ENCODE peak calls at places on chromosomes 12 and 14, in ten cellular contexts. D is H9, O is nephron progenitor cell, K is neural progenitor cell, P is type B pancreatic cell, N is stomach, C is lower leg skin, H is foreskin fibroblast, B is upper lobe of right lung, Q is fibroblast of lung. J is an unnamed sample.

GRCh38 chr14:77161011-77161410 is 19.4 kb upstream of the ZDHHC22 start:
- DNase-seq in Q (no peak), K (no peak), O (no peak), D (no peak), H (no peak), P (no peak), N (no peak), C (no peak), B (no peak), J (no peak)

GRCh38 chr14:104296388-104297312 is 158.3 kb downstream of the KIF26A start:
- DNase-seq in N (no peak), Q (no peak), D (peak), H (no peak), P (no peak), B (peak), C (no peak), K (no peak), O (no peak), J (no peak)

GRCh38 chr12:91767237-91767636 is 378.4 kb downstream of the BTG1 start:
- DNase-seq in O (no peak), Q (no peak), C (no peak), K (no peak), H (no peak), N (no peak), B (no peak), D (no peak), P (no peak), J (no peak)

GRCh38 chr12:101209319-101210302 is at the start of gene SLC5A8:
- DNase-seq in P (no peak), N (no peak), D (peak), B (peak), K (peak), Q (no peak), O (no peak), C (no peak), H (no peak), J (peak)

GRCh38 chr12:43551271-43551970 is 582 bp downstream of the ADAMTS20 start:
- DNase-seq in K (peak), Q (no peak), H (no peak), O (peak), C (no peak), N (no peak), B (no peak), D (peak), P (peak), J (peak)

GRCh38 chr14:100547633-100548294 is 39.5 kb downstream of the BEGAIN start:
- DNase-seq in N (peak), D (no peak), Q (peak), K (no peak), B (peak), P (no peak), O (no peak), C (peak), H (peak), J (no peak)

GRCh38 chr12:26523708-26524150 is 309.3 kb downstream of the ITPR2 start:
- DNase-seq in B (peak), C (peak), D (no peak), P (no peak), H (peak), N (peak), Q (peak), O (no peak), K (no peak), J (no peak)

GRCh38 chr12:78406776-78407335 is 457.7 kb upstream of the SYT1 start:
- DNase-seq in P (no peak), D (no peak), Q (peak), N (no peak), K (no peak), C (no peak), B (no peak), H (no peak), O (no peak), J (no peak)

GRCh38 chr12:27015730-27016076 is 1.5 kb upstream of the TM7SF3 start:
- DNase-seq in D (no peak), Q (peak), K (no peak), P (no peak), B (no peak), N (no peak), C (no peak), H (peak), O (no peak), J (no peak)

GRCh38 chr12:101931498-101932326 is 54.3 kb downstream of the DRAM1 start:
- DNase-seq in H (no peak), K (no peak), C (no peak), P (no peak), N (no peak), Q (no peak), O (no peak), D (no peak), B (no peak), J (no peak)

GRCh38 chr14:31362746-31363145 is 57.6 kb downstream of the HEATR5A start:
- DNase-seq in N (no peak), B (no peak), O (no peak), K (no peak), H (no peak), C (no peak), P (no peak), D (no peak), Q (no peak), J (no peak)

GRCh38 chr14:31360919-31361662 is 59.3 kb downstream of the HEATR5A start:
- DNase-seq in O (no peak), B (no peak), K (no peak), Q (peak), H (peak), N (no peak), D (no peak), C (no peak), P (no peak), J (no peak)

GRCh38 chr14:31357279-31357678 is 63.1 kb downstream of the HEATR5A start:
- DNase-seq in B (no peak), H (no peak), C (no peak), N (no peak), O (no peak), P (no peak), Q (no peak), K (no peak), D (no peak), J (no peak)
- TF ChIP-seq CTCF in B (no peak), H (no peak), C (no peak), N (no peak), O (no peak), P (no peak), Q (no peak), K (no peak), D (no peak), J (no peak)

DNA sequence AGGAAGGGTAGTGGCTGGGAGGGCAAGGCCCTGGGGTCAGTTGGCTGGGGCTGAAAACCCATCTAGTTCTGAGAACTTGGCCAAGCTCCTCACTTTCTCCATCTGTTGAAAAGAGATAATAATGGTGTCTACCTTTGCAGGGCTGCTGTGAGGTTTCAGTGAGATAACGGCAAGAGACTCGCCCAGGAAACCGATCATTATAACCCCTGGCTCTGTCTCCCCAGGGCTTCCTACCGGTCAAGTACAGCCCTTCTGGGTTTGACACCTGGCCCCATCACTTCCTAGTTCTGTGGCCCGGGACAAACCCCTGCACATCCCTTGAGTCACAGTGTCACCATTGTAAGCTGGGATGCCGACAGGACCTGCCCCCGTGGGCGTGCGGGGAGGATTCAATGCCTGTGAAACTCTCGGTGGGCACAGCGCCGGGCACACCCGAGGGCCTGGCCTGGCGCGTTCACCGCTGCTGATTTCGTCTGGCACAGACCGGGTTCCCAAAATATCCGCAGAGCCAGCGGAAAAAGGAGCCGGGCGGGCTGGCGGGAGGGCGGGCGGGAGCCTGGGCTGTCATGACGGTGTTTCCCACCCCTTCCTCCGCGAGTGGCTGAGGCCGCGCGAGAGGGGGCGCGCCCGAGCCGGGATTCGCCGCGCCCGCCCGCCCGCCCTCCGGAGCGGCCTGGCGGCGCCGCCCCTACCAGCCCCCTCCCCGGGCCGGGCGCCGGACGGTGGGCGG is 4.5 kb downstream of the KMT5A start:
- DNase-seq in H (peak), D (peak), Q (peak), O (peak), P (peak), K (peak), N (peak), B (peak), C (peak), J (peak)
- TF ChIP-seq CTCF in H (no peak), D (peak), Q (no peak), O (no peak), P (no peak), K (peak), N (no peak), B (peak), C (no peak), J (no peak)

GRCh38 chr14:85412756-85413155 is 117.2 kb upstream of the FLRT2 start:
- DNase-seq in P (no peak), H (no peak), N (no peak), D (no peak), Q (no peak), K (no peak), B (no peak), C (no peak), O (no peak), J (no peak)

GRCh38 chr14:85414142-85414541 is 115.8 kb upstream of the FLRT2 start:
- DNase-seq in B (no peak), D (no peak), C (no peak), H (no peak), O (no peak), Q (no peak), K (no peak), N (no peak), P (no peak), J (no peak)

GRCh38 chr14:85416771-85417170 is 113.2 kb upstream of the FLRT2 start:
- DNase-seq in B (no peak), H (peak), N (no peak), Q (peak), P (no peak), O (no peak), D (no peak), C (no peak), K (no peak), J (no peak)

GRCh38 chr14:85417396-85417795 is 112.5 kb upstream of the FLRT2 start:
- DNase-seq in D (no peak), P (no peak), K (no peak), Q (peak), N (no peak), O (no peak), H (no peak), B (no peak), C (no peak), J (no peak)

GRCh38 chr14:85415015-85415712 is 114.8 kb upstream of the FLRT2 start:
- DNase-seq in C (peak), N (no peak), K (no peak), O (no peak), Q (peak), D (peak), H (peak), P (no peak), B (no peak), J (no peak)
- TF ChIP-seq CTCF in C (no peak), N (no peak), K (peak), O (no peak), Q (peak), D (peak), H (peak), P (no peak), B (peak), J (peak)

GRCh38 chr12:108518101-108518715 is 3.1 kb downstream of the FICD start:
- DNase-seq in N (no peak), K (no peak), O (no peak), D (no peak), Q (no peak), B (no peak), H (no peak), C (no peak), P (no peak), J (no peak)

GRCh38 chr12:108515916-108516315 is 839 bp downstream of the FICD start:
- DNase-seq in Q (no peak), D (no peak), P (no peak), H (no peak), O (no peak), C (no peak), B (no peak), K (no peak), N (no peak), J (no peak)

GRCh38 chr12:108517288-108518100 is 2.4 kb downstream of the FICD start:
- DNase-seq in O (no peak), D (no peak), P (no peak), C (no peak), N (no peak), H (no peak), B (no peak), Q (no peak), K (no peak), J (no peak)

GRCh38 chr12:108514973-108515814 is at the start of gene FICD:
- DNase-seq in K (peak), O (peak), C (peak), P (peak), N (peak), Q (peak), B (peak), D (peak), H (peak), J (peak)

GRCh38 chr12:108516511-108517275 is 1.6 kb downstream of the FICD start:
- DNase-seq in O (no peak), N (no peak), C (no peak), Q (peak), D (peak), B (no peak), K (no peak), H (no peak), P (no peak), J (no peak)
- TF ChIP-seq CTCF in O (no peak), N (no peak), C (no peak), Q (no peak), D (no peak), B (no peak), K (no peak), H (no peak), P (no peak), J (no peak)

GRCh38 chr12:16281157-16281556 is 3.7 kb upstream of the SLC15A5 start:
- DNase-seq in B (no peak), Q (peak), N (no peak), K (no peak), O (no peak), P (no peak), D (no peak), C (no peak), H (no peak), J (no peak)

GRCh38 chr12:16282978-16283377 is 5.5 kb upstream of the SLC15A5 start:
- DNase-seq in O (no peak), B (no peak), Q (no peak), P (no peak), D (no peak), K (no peak), N (no peak), H (no peak), C (no peak), J (no peak)

GRCh38 chr12:16291032-16291431 is 13.5 kb upstream of the SLC15A5 start:
- DNase-seq in P (no peak), N (no peak), O (no peak), Q (no peak), H (no peak), D (no peak), K (no peak), C (no peak), B (no peak), J (no peak)

DNA sequence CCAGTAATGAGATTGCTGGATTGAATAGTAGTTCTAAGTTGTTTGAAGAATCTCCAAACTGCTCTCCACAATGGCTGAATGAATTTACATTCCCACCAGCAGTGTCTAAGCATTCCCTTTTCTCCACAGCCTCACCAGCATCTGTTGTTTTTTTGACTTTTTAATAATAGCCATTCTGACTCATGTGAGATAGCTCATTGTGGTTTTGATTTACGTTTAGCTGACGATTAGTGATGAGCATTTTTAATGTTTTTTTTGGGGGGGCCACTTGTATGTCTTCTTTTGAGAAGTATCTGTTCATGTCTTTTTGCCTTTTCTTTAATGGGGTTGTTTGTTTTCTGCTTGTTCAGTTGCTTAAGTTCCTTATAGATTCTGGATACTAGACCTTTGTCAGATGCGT is 8.1 kb upstream of the SLC15A5 start:
- DNase-seq in B (no peak), O (no peak), C (no peak), K (no peak), H (no peak), D (no peak), P (no peak), Q (peak), N (no peak), J (no peak)
- TF ChIP-seq CTCF in B (no peak), O (no peak), C (no peak), K (no peak), H (no peak), D (no peak), P (no peak), Q (no peak), N (no peak), J (no peak)

GRCh38 chr14:56351861-56352260 is 227.7 kb upstream of the TMEM260 start:
- DNase-seq in H (peak), Q (peak), D (no peak), B (no peak), O (no peak), N (no peak), P (no peak), K (no peak), C (no peak), J (no peak)
- TF ChIP-seq CTCF in H (no peak), Q (no peak), D (no peak), B (no peak), O (no peak), N (no peak), P (no peak), K (no peak), C (no peak), J (no peak)

GRCh38 chr12:108237272-108237671 is 101.8 kb downstream of the CMKLR1 start:
- DNase-seq in K (peak), B (no peak), D (peak), C (no peak), P (no peak), Q (no peak), H (no peak), N (no peak), O (no peak), J (no peak)
- TF ChIP-seq CTCF in K (peak), B (peak), D (peak), C (no peak), P (peak), Q (no peak), H (no peak), N (no peak), O (peak), J (peak)

GRCh38 chr12:11600199-11600598 is 49.3 kb upstream of the ETV6 start:
- DNase-seq in D (no peak), O (no peak), B (no peak), N (no peak), K (no peak), H (no peak), Q (no peak), C (no peak), P (no peak), J (no peak)
- TF ChIP-seq CTCF in D (no peak), O (no peak), B (no peak), N (no peak), K (no peak), H (no peak), Q (no peak), C (no peak), P (no peak), J (no peak)

DNA sequence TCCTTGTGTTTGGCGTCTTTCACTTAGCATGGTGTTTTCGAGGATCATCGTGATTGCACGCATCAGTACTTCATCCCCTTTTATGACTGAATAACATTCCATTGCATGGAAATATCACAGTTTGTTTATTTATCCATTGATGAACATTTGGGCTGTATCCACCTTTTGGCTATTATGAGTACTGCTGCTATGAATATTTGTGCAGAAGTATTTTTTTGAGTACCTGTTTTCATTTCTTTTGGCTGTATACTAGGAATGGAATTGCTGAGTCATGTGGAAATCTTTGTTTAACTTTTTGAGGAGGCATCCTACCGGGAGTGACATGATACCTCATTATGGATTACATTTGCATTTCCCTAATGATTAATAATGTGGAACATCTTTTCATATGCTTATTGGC is 66.4 kb downstream of the WNK1 start:
- DNase-seq in Q (peak), D (no peak), N (no peak), C (no peak), P (no peak), O (no peak), K (no peak), B (no peak), H (no peak), J (no peak)
- TF ChIP-seq CTCF in Q (no peak), D (no peak), N (no peak), C (no peak), P (peak), O (no peak), K (no peak), B (peak), H (no peak), J (no peak)